ENCODE peak calls at places on chromosomes 12 and 14, in four cellular contexts. V is thoracic aorta, K is aorta, D is small intestine. Y is an unnamed sample.

GRCh38 chr12:51021694-51022093 is 4.5 kb downstream of the SLC11A2 start:
- DNase-seq in V (no peak), K (no peak), D (no peak), Y (no peak)

GRCh38 chr14:76309572-76310551 is 66.1 kb upstream of the ESRRB start:
- DNase-seq in K (no peak), D (no peak), V (no peak), Y (no peak)

GRCh38 chr12:127296591-127296990 is 970.4 kb upstream of the TMEM132C start:
- DNase-seq in V (no peak), K (no peak), D (no peak), Y (no peak)

GRCh38 chr14:52068741-52069616 is at the start of gene NID2:
- DNase-seq in V (no peak), K (peak), D (no peak), Y (no peak)

GRCh38 chr14:73741876-73742519 is 27.8 kb upstream of the PNMA1 start:
- DNase-seq in V (no peak), D (no peak), K (no peak), Y (no peak)

GRCh38 chr14:46405095-46405494 is 246.5 kb downstream of the RPL10L start:
- DNase-seq in D (no peak), V (no peak), K (no peak), Y (no peak)

GRCh38 chr12:89305373-89305772 is 46.9 kb downstream of the DUSP6 start:
- DNase-seq in K (no peak), D (no peak), V (no peak), Y (no peak)

GRCh38 chr14:34237098-34237497 is 224.9 kb downstream of the SPTSSA start:
- DNase-seq in V (no peak), K (no peak), D (no peak), Y (peak)

GRCh38 chr12:107485731-107486130 is 199.9 kb upstream of the PWP1 start:
- DNase-seq in D (no peak), K (no peak), V (no peak), Y (no peak)

GRCh38 chr12:66131067-66131688 is 628 bp upstream of the LLPH start:
- DNase-seq in V (no peak), K (no peak), D (no peak), Y (no peak)

GRCh38 chr14:67738740-67739504 is 37.2 kb downstream of the RDH12 start:
- DNase-seq in V (peak), K (peak), D (peak), Y (peak)

GRCh38 chr12:92396647-92397258 is 251.1 kb upstream of the BTG1 start:
- DNase-seq in D (no peak), V (no peak), K (no peak), Y (peak)

GRCh38 chr14:84707830-84708229 is 822.1 kb upstream of the FLRT2 start:
- DNase-seq in D (no peak), K (no peak), V (no peak), Y (no peak)

GRCh38 chr12:95218852-95219171 is 1.2 kb downstream of the VEZT start:
- DNase-seq in V (no peak), K (no peak), D (peak), Y (no peak)

GRCh38 chr14:22489957-22490950 is 98.8 kb downstream of the DAD1 start:
- DNase-seq in D (no peak), K (no peak), V (no peak), Y (no peak)

GRCh38 chr12:13257356-13257875 is 60.9 kb downstream of the EMP1 start:
- DNase-seq in K (no peak), V (no peak), D (no peak), Y (no peak)

GRCh38 chr12:104944252-104944651 is 13.8 kb downstream of the SLC41A2 start:
- DNase-seq in V (no peak), K (no peak), D (peak), Y (no peak)

GRCh38 chr12:52010152-52010622 is 3.4 kb downstream of the TAMALIN start:
- DNase-seq in K (peak), V (no peak), D (no peak), Y (no peak)

GRCh38 chr14:77376380-77376770 is 519 bp downstream of the TMED8 start:
- DNase-seq in K (peak), D (peak), V (no peak), Y (no peak)

GRCh38 chr12:12499909-12500604 is 62.6 kb downstream of the DUSP16 start:
- DNase-seq in V (no peak), K (no peak), D (no peak), Y (no peak)

GRCh38 chr12:104175726-104176247 is 37.8 kb upstream of the NFYB start:
- DNase-seq in D (no peak), K (no peak), V (no peak), Y (no peak)

GRCh38 chr12:58602736-58603135 is 317.6 kb downstream of the LRIG3 start:
- DNase-seq in V (no peak), K (no peak), D (no peak), Y (no peak)

GRCh38 chr12:105229446-105229845 is 6.5 kb downstream of the APPL2 start:
- DNase-seq in V (no peak), D (peak), K (no peak), Y (no peak)

DNA sequence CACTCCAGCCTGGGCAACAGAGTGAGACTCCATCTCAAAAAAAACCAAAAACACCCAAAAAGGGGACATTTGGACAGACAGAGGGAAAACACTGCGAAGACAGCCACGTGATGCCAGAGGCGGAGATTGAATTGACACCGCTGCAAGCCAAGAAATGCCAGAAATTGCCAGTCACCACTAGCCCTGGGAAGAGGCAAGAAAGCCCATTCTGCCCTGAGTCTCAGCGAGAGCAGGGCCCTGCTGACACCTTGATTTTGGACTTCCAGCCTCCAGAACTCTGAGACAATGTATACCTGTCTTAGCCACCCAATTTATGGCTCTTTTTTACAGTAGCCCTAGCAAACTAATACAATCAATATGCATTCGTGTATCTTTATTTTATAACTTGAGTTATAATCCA is 7.4 kb upstream of the IGFBP6 start:
- DNase-seq in D (no peak), V (no peak), K (no peak), Y (no peak)
- H3K27ac ChIP-seq in D (no peak), V (no peak), K (no peak), Y (no peak)

GRCh38 chr12:116529686-116530085 is 29.5 kb upstream of the MAP1LC3B2 start:
- DNase-seq in K (no peak), D (no peak), V (no peak), Y (no peak)

GRCh38 chr12:116525418-116526001 is 33.7 kb upstream of the MAP1LC3B2 start:
- DNase-seq in K (peak), V (peak), D (peak), Y (peak)

GRCh38 chr12:116528498-116528897 is 30.7 kb upstream of the MAP1LC3B2 start:
- DNase-seq in V (no peak), D (no peak), K (no peak), Y (no peak)

GRCh38 chr12:116529048-116529447 is 30.1 kb upstream of the MAP1LC3B2 start:
- DNase-seq in K (no peak), D (no peak), V (no peak), Y (no peak)

DNA sequence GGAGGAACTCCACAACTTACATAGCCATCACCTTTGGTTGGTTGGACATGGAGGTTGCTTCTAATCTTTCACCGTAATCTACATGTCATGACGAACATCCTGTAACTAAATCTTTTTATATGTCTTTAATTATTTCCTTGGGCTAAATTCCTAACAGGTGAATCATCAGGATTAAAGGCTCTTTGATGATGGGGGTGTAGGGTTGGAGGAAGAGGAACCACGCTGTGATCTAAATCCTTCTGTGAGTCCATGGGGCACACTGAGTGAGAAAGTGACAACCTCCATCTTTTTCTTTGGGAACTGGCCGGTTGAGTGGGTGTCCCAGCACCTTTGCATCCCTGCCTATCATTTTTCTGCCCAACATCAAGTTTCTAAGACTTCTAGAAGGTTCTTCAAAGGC is 31.1 kb upstream of the MAP1LC3B2 start:
- DNase-seq in K (no peak), D (peak), V (no peak), Y (peak)
- H3K27ac ChIP-seq in K (no peak), D (no peak), V (no peak), Y (peak)

DNA sequence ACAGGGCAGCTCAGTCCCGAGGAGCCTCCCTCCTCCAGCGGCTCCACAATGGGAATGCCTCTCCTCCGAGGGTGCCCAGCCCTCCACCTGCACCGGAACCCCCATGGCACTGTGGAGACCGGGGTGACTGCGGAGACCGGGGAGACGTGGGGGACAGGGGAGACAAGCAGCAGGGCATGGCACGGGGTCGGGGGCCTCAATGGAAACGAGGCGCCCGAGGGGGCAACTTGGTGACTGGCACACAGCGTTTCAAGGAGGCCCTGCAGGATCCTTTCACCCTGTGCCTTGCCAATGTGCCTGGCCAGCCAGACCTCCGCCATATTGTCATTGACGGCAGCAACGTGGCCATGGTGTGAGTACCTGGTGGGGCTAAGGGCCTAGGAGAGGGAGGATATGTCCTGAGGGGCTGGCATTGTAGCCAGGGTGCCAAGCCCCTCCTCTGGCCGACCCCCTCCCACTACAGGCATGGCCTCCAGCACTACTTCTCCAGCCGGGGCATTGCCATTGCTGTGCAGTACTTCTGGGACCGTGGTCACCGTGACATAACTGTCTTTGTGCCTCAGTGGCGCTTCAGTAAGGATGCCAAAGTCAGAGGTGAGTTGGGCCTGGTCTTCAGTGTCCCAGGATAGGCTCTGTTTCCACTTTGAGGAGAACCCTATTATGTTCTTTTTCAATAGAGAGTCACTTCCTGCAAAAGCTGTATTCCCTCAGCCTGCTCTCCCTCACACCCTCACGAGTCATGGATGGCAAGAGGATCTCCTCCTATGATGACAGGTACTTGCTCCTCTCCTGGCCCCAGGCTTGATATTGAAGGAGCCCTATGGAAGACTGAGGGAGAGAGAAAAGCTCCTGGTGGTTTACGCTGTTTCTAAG is 2.7 kb downstream of the KHNYN start:
- DNase-seq in K (peak), D (no peak), V (no peak), Y (no peak)
- H3K27ac ChIP-seq in K (no peak), D (no peak), V (no peak), Y (peak)

DNA sequence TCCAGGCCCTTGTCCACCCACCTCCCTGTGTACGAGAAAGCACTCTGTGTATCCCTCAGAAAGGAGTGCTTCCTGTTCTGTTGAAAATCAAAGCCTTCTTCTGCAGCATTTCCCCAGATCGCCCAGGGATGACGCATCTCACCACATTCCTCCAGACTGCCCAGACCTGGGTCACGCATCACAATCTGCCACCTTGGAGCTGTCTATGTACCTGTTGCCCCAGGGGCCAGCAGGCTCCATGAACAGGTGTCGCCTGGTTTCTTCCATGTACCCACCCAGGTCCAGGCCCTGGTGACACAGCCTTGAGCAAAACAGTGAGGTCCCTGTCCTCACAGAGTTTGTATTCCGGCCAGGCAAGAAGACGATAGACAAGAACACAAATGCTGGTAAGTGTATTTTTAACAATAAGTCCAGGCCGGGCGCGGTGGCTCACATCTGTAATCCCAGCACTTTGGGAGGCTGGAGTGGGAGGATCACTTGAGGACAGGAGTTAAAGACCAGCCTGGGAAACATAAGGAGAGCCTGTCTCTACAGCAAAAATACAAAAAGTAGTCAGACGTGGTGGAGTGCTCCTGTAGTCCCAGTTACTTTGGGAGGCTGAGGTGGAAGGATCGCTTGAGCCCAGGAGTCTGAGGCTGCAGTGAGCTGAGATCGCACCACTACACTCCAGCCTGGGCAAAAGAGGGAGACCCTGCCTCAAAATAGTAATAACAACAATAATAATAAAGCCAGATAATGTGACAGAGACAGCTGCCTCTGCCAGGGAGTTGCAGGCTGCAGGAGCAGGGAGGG is 6.8 kb upstream of the PPP1R13B start:
- DNase-seq in D (no peak), V (no peak), K (no peak), Y (no peak)
- H3K27ac ChIP-seq in D (no peak), V (no peak), K (no peak), Y (no peak)

Y was measured in epithelial cell of prostate.